ENCODE peak calls at places on chromosomes 5 and 9, in four cellular contexts. R, I, U and K are unnamed samples. For H3K9me3, the result is how much of the 10 kb centered on the place peaks cover.

GRCh38 chr5:177403194-177403825 is 2.8 kb upstream of the PFN3 start:
- DNase-seq in R (no peak), I (peak), U (no peak), K (peak)

GRCh38 chr5:10674582-10674981 is 86.5 kb downstream of the DAP start:
- DNase-seq in R (no peak), I (no peak), U (no peak), K (no peak)

GRCh38 chr5:111953351-111954127 is 196.5 kb upstream of the NREP start:
- DNase-seq in R (no peak), I (no peak), U (no peak), K (no peak)

GRCh38 chr5:151225475-151225874 is 1.6 kb upstream of the CCDC69 start:
- DNase-seq in R (no peak), I (no peak), U (no peak), K (no peak)

GRCh38 chr5:113294341-113295110 is 140.3 kb downstream of the TSSK1B start:
- DNase-seq in R (peak), I (peak), U (peak), K (peak)

GRCh38 chr5:61301820-61302563 is 30.1 kb upstream of the ZSWIM6 start:
- DNase-seq in R (peak), I (no peak), U (peak), K (no peak)

GRCh38 chr9:121601234-121601633 is 50.2 kb upstream of the DAB2IP start:
- DNase-seq in R (no peak), I (no peak), U (no peak), K (no peak)

GRCh38 chr9:86540999-86541398 is 186.8 kb upstream of the TUT7 start:
- DNase-seq in R (no peak), I (no peak), U (no peak), K (no peak)

GRCh38 chr5:167511276-167511675 is 780.2 kb upstream of the WWC1 start:
- DNase-seq in R (no peak), I (no peak), U (no peak), K (no peak)

GRCh38 chr9:127698985-127699670 is 7.7 kb upstream of the CFAP157 start:
- DNase-seq in R (peak), I (peak), U (peak), K (peak)

GRCh38 chr5:86797677-86798076 is 179.9 kb downstream of the COX7C start:
- DNase-seq in R (no peak), I (no peak), U (no peak), K (no peak)

GRCh38 chr9:129054163-129054851 is 17.9 kb downstream of the MIGA2 start:
- DNase-seq in R (no peak), I (no peak), U (no peak), K (no peak)

GRCh38 chr9:2622361-2623045 is 916 bp downstream of the VLDLR start:
- DNase-seq in R (peak), I (no peak), U (peak), K (no peak)

GRCh38 chr5:150438873-150439546 is 10.5 kb downstream of the RPS14 start:
- DNase-seq in R (no peak), I (no peak), U (no peak), K (no peak)

GRCh38 chr9:114289571-114290481 is 33.1 kb upstream of the ORM1 start:
- DNase-seq in R (peak), I (no peak), U (peak), K (no peak)

GRCh38 chr5:145244788-145245187 is 590.4 kb downstream of the PRELID2 start:
- DNase-seq in R (no peak), I (no peak), U (no peak), K (no peak)

GRCh38 chr9:94576131-94576530 is 17.5 kb downstream of the FBP2 start:
- DNase-seq in R (no peak), I (no peak), U (no peak), K (no peak)

GRCh38 chr9:92726348-92726747 is 38.3 kb downstream of the BICD2 start:
- DNase-seq in R (peak), I (no peak), U (peak), K (no peak)

GRCh38 chr5:9932770-9933169 is 302.6 kb upstream of the TAS2R1 start:
- DNase-seq in R (no peak), I (no peak), U (no peak), K (no peak)

GRCh38 chr9:112532427-112532826 is 45.8 kb downstream of the KIAA1958 start:
- DNase-seq in R (no peak), I (no peak), U (no peak), K (no peak)

GRCh38 chr5:81530919-81531318 is 137.0 kb upstream of the ACOT12 start:
- DNase-seq in R (no peak), I (no peak), U (no peak), K (no peak)

GRCh38 chr9:36100532-36100931 is 36.0 kb upstream of the GLIPR2 start:
- DNase-seq in R (no peak), I (no peak), U (no peak), K (no peak)

GRCh38 chr9:3647652-3648051 is 121.9 kb upstream of the RFX3 start:
- DNase-seq in R (no peak), I (peak), U (no peak), K (no peak)

GRCh38 chr5:141211-141610 is 49.2 kb downstream of the PLEKHG4B start:
- DNase-seq in R (no peak), I (no peak), U (no peak), K (no peak)

GRCh38 chr9:109568568-109569210 is 70.6 kb upstream of the PTPN3 start:
- DNase-seq in R (no peak), I (no peak), U (no peak), K (no peak)

GRCh38 chr5:150809363-150809762 is 30.8 kb downstream of the SMIM3 start:
- DNase-seq in R (no peak), I (no peak), U (no peak), K (no peak)

GRCh38 chr9:129944501-129945116 is 98.4 kb downstream of the FNBP1 start:
- DNase-seq in R (no peak), I (peak), U (no peak), K (peak)

GRCh38 chr5:139667730-139668063 is 19.5 kb downstream of the CXXC5 start:
- DNase-seq in R (no peak), I (no peak), U (no peak), K (no peak)

GRCh38 chr9:129863059-129863690 is 27.9 kb downstream of the USP20 start:
- DNase-seq in R (no peak), I (peak), U (no peak), K (peak)

GRCh38 chr5:25707093-25707492 is 1062.3 kb upstream of the CDH10 start:
- DNase-seq in R (no peak), I (no peak), U (no peak), K (no peak)

GRCh38 chr5:135398855-135399837 is at the start of gene MACROH2A1:
- DNase-seq in R (peak), I (peak), U (peak), K (peak)

GRCh38 chr9:85339337-85339736 is 402.4 kb downstream of the AGTPBP1 start:
- DNase-seq in R (no peak), I (no peak), U (no peak), K (no peak)

GRCh38 chr5:112960861-112961504 is 15.6 kb upstream of the DCP2 start:
- DNase-seq in R (no peak), I (no peak), U (no peak), K (no peak)

GRCh38 chr5:171415115-171415730 is 4.2 kb upstream of the FGF18 start:
- DNase-seq in R (no peak), I (no peak), U (no peak), K (peak)

DNA sequence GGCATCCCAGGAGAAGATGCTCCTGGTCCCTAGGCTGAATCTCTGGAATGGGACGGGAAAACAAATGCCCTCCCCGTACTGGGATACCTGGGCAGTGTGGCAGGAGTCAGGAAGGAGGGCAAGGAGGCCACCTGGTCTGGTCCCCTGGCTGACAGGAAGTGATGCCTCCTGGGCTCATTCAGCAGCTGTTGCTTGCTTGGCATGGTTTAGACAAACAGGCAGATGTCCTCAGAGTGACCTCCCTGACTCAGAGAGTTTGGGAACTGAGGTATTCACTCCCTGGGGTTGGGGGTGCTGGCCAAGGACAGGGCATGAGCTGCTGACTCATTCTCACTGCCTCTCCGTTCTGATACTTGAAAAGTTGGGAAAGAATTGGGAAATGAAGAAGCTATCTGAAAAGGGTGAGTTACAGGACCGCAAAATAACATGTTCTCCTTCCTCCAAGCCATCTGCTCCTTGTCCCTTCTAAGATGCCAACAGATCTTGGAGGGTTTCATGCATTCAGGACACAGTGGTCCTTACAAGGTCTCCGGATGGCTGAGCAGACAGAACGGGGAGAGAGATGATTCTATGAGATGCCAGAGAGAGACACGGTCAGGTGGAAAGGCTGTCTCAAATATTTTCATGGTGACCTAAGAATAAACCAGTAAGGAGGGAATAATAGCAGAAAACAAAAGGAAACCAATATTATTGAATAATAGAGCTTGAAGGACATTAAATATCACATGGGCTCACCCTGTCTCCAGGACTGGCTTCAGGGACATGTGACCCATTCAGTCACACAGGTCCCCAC is 534.5 kb downstream of the BNC2 start:
- DNase-seq in R (peak), I (no peak), U (no peak), K (no peak)
- H3K27ac ChIP-seq in R (no peak), I (no peak), U (no peak), K (no peak)

DNA sequence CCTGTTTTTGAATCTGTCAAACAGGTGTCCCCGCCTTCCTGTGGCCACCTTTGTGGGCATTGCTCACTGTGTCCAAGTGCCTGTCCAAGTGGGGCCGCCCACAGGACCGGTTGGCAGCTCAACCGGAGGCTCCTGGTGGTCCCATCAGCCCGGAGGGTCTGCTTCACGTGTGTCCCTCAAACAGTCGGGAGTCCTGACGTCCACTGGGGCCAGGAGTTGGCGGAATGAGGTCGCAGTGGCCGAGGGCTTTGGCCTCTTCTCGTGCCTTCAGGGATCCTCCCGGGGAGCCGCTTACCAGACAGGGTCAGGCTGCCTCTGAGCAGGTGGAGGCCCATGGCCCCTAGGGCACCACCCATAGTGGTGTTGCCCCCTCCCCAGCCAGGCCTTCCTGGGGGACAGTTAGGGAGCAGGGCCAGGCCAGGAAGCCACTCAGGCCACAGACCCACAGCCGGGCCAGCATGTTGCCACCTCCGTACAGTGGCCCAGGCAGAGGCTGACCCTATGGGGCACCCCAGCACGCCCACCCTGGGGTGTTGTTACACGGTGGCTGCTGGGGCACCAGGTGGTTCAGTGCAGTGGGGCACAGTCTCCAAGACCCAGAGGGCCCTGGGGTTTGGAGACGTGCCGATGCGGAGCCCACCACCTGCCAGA is 69.5 kb downstream of the KCNT1 start:
- DNase-seq in R (no peak), I (no peak), U (no peak), K (no peak)
- H3K9me3 ChIP-seq in R (under half), I (under half), U (under half), K (under half)

DNA sequence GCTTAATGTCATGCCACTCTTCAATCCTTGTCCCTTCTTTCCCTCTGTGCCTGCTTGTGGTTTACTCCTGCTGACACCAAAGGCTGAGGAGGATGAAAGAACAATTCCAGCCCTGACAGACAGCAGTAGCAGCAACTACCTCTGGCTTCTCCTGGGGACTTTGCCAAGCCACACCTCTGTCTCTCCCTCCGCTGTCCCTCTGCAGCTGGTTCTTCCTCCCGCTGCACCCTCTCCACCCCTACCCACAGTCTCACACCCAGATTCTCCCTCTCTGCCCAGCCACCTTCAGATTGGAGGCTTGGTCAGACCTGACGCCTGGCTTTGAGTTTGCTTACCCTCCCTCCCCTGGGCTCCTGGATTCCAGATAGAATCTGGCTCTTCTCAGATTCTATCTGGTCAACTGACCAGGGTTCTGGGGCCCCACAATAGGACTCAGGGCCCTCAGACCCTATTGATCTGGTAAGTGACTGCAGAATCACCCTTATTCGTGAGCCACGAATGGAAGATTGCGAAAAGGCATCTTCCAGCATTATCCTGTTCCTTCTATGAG is 14.4 kb upstream of the LCP2 start:
- DNase-seq in R (no peak), I (no peak), U (no peak), K (no peak)
- H3K27ac ChIP-seq in R (no peak), I (no peak), U (no peak), K (peak)

GRCh38 chr5:97906135-97906534 is 723.1 kb upstream of the RIOK2 start:
- DNase-seq in R (no peak), I (no peak), U (no peak), K (no peak)
- H3K9me3 ChIP-seq in R (under half), I (under half), U (under half), K (under half)

GRCh38 chr5:78757269-78758053 is 108.9 kb upstream of the LHFPL2 start:
- DNase-seq in R (no peak), I (no peak), U (no peak), K (no peak)
- H3K27ac ChIP-seq in R (no peak), I (peak), U (no peak), K (no peak)

GRCh38 chr9:116694892-116695291 is 7.8 kb downstream of the TRIM32 start:
- DNase-seq in R (no peak), I (no peak), U (no peak), K (no peak)

GRCh38 chr9:116691607-116692006 is 4.5 kb downstream of the TRIM32 start:
- DNase-seq in R (no peak), I (no peak), U (no peak), K (no peak)

GRCh38 chr9:116695441-116695840 is 8.3 kb downstream of the TRIM32 start:
- DNase-seq in R (no peak), I (peak), U (no peak), K (no peak)

GRCh38 chr9:116693233-116693731 is 6.2 kb downstream of the TRIM32 start:
- DNase-seq in R (no peak), I (no peak), U (no peak), K (no peak)

DNA sequence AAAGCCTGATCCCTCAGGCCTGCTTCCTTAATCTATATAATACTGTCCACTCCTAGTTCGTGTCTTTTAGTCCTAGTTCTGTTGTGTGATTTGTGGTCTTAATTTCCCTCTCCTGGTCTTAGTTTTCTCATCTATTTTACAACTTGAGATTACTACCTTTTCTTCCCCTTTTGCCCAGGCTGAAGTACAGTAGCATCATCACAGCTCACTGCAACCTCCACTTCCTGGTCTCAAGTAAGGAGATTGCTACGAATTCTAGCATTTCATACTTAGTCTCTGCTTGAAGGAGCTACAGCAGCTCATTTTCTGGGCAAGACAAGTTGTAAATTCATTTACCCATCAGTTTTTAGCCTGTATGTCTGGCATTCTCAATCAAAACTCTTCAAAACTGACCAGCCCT is 5.5 kb downstream of the TRIM32 start:
- DNase-seq in R (no peak), I (peak), U (no peak), K (no peak)
- H3K9me3 ChIP-seq in R (under half), I (under half), U (under half), K (under half)

DNA sequence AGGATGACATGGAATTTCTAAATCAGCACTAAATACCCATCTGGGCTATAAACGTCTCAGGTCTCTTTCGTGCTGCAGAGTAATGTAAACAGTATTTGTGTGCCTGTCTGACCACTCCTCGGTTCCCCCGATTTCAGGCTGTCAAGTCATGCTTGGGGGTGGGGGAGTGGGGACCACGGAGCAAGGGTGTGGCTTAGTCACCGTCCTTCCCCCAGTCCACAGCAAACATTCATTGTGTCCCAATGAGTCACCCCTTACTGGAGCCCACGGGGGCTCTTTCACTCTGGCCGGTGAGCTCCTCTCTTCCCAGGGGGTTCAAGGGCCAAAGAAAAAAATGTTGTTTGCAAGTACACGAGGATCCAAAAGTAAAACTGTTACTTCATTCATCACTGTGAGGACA is 72.4 kb upstream of the ICE1 start:
- DNase-seq in R (no peak), I (no peak), U (no peak), K (no peak)
- H3K27ac ChIP-seq in R (no peak), I (no peak), U (no peak), K (no peak)

GRCh38 chr5:136666970-136667620 is 301.8 kb upstream of the TRPC7 start:
- DNase-seq in R (no peak), I (no peak), U (no peak), K (no peak)
- H3K9me3 ChIP-seq in R (under half), I (under half), U (under half), K (under half)

GRCh38 chr5:148386041-148386440 is 2.3 kb downstream of the FBXO38 start:
- DNase-seq in R (no peak), I (no peak), U (no peak), K (no peak)
- H3K27ac ChIP-seq in R (no peak), I (no peak), U (no peak), K (no peak)

GRCh38 chr9:89277043-89277442 is 34.0 kb upstream of the CKS2 start:
- DNase-seq in R (no peak), I (no peak), U (no peak), K (no peak)
- H3K9me3 ChIP-seq in R (under half), I (under half), U (under half), K (under half)